ENCODE peak calls at places on chromosomes 13 and 19, in five cellular contexts. H is activated CD4-positive, alpha-beta T cell treated with anti-CD3 and anti-CD28 coated beads for 36 hours; M is SK-N-DZ; X is HTR-8/SVneo; Q is iPS DF 6.9. I is an unnamed sample.

GRCh38 chr19:45177817-45178261 is at the start of gene TRAPPC6A:
- DNase-seq in M (peak), X (no peak), Q (no peak), H (no peak), I (no peak)

GRCh38 chr13:101916758-101917474 is 464.4 kb downstream of the ITGBL1 start:
- DNase-seq in Q (no peak), X (no peak), H (no peak), M (no peak), I (no peak)

GRCh38 chr19:42350417-42350816 is 25.0 kb downstream of the MEGF8 start:
- DNase-seq in H (no peak), X (no peak), M (no peak), Q (no peak), I (no peak)

GRCh38 chr13:107765724-107766436 is 449.5 kb downstream of the LIG4 start:
- DNase-seq in Q (no peak), H (no peak), X (no peak), M (peak), I (no peak)

GRCh38 chr19:52734893-52735661 is at the start of gene ZNF611:
- DNase-seq in X (peak), M (peak), Q (peak), H (peak), I (peak)

GRCh38 chr13:112447761-112448603 is 71.8 kb downstream of the SPACA7 start:
- DNase-seq in M (no peak), Q (no peak), H (no peak), X (no peak), I (no peak)

GRCh38 chr19:18618236-18618635 is 5.6 kb downstream of the TMEM59L start:
- DNase-seq in X (no peak), M (no peak), Q (no peak), H (no peak), I (no peak)

GRCh38 chr13:85406269-85406975 is 392.8 kb downstream of the SLITRK6 start:
- DNase-seq in X (no peak), M (no peak), Q (no peak), H (no peak), I (no peak)

GRCh38 chr19:55454787-55455243 is 6.6 kb downstream of the ISOC2 start:
- DNase-seq in X (peak), M (peak), H (peak), Q (no peak), I (no peak)

GRCh38 chr19:46251415-46251814 is 21.9 kb downstream of the IGFL1 start:
- DNase-seq in M (no peak), H (no peak), X (no peak), Q (no peak), I (no peak)

GRCh38 chr19:12828494-12828893 is 5.9 kb downstream of the RTBDN start:
- DNase-seq in H (peak), M (peak), Q (no peak), X (no peak), I (no peak)

GRCh38 chr19:5541456-5541855 is 26.3 kb downstream of the TINCR start:
- DNase-seq in X (no peak), M (no peak), Q (no peak), H (no peak), I (no peak)

GRCh38 chr13:93562676-93563075 is 336.1 kb downstream of the GPC6 start:
- DNase-seq in M (no peak), X (no peak), H (no peak), Q (no peak), I (no peak)

GRCh38 chr19:3397266-3398022 is 31.1 kb downstream of the NFIC start:
- DNase-seq in X (peak), Q (no peak), M (no peak), H (no peak), I (no peak)

GRCh38 chr19:38319421-38320258 is at the start of gene KCNK6:
- DNase-seq in Q (no peak), M (no peak), X (no peak), H (peak), I (peak)

GRCh38 chr13:40064154-40064713 is 408.8 kb downstream of the COG6 start:
- DNase-seq in X (no peak), H (no peak), M (no peak), Q (no peak), I (no peak)

GRCh38 chr19:46875234-46875633 is 14.4 kb downstream of the ARHGAP35 start:
- DNase-seq in M (no peak), X (no peak), Q (no peak), H (no peak), I (no peak)

GRCh38 chr13:97851269-97851668 is 102.2 kb upstream of the IPO5 start:
- DNase-seq in X (no peak), M (peak), H (no peak), Q (no peak), I (no peak)

GRCh38 chr13:98842858-98843481 is 90.5 kb upstream of the SLC15A1 start:
- DNase-seq in Q (peak), H (peak), X (peak), M (peak), I (peak)

GRCh38 chr13:94239135-94239534 is 240.3 kb downstream of the DCT start:
- DNase-seq in X (peak), Q (no peak), M (no peak), H (peak), I (no peak)

GRCh38 chr13:35345992-35346391 is 130.5 kb downstream of the MAB21L1 start:
- DNase-seq in X (no peak), Q (no peak), M (peak), H (no peak), I (no peak)

GRCh38 chr19:35637165-35637564 is 4.4 kb upstream of the ETV2 start:
- DNase-seq in Q (no peak), H (no peak), X (no peak), M (no peak), I (no peak)

GRCh38 chr19:19169236-19170052 is 619 bp downstream of the MEF2B start:
- DNase-seq in X (no peak), Q (no peak), H (no peak), M (no peak), I (no peak)

GRCh38 chr13:106109391-106109791 is 426.1 kb downstream of the EFNB2 start:
- DNase-seq in M (no peak), X (peak), Q (no peak), H (no peak), I (no peak)

GRCh38 chr19:38691938-38692457 is 44.5 kb downstream of the ACTN4 start:
- DNase-seq in X (no peak), H (no peak), Q (no peak), M (peak), I (no peak)

GRCh38 chr13:37640499-37640898 is 41.9 kb upstream of the POSTN start:
- DNase-seq in X (no peak), M (peak), Q (no peak), H (no peak), I (no peak)

GRCh38 chr13:35208587-35208986 is 266.5 kb downstream of the NBEA start:
- DNase-seq in H (no peak), X (no peak), M (no peak), Q (no peak), I (no peak)

GRCh38 chr19:3743486-3743885 is 18.0 kb downstream of the APBA3 start:
- DNase-seq in X (no peak), M (no peak), Q (no peak), H (no peak), I (no peak)

GRCh38 chr19:39128511-39129079 is 3.0 kb downstream of the PAK4 start:
- DNase-seq in H (no peak), Q (no peak), M (no peak), X (no peak), I (no peak)

GRCh38 chr19:9917322-9917721 is 19.0 kb downstream of the OLFM2 start:
- DNase-seq in X (peak), Q (no peak), H (peak), M (peak), I (no peak)

GRCh38 chr19:17659996-17660395 is 28.2 kb downstream of the UNC13A start:
- DNase-seq in M (no peak), H (no peak), Q (no peak), X (no peak), I (no peak)

GRCh38 chr19:54949412-54949811 is 2.1 kb upstream of the NLRP7 start:
- DNase-seq in X (no peak), M (no peak), H (peak), Q (no peak), I (no peak)

GRCh38 chr13:26503826-26504594 is 53.5 kb upstream of the WASF3 start:
- DNase-seq in M (no peak), X (no peak), Q (no peak), H (peak), I (no peak)